ENCODE peak calls at places on chromosomes 6 and 20, in eight cellular contexts. N is brain microvascular endothelial cell, U is Karpas-422, D is tibial nerve, C is small intestine, L is upper lobe of left lung, A is uterus, J is A549. P is an unnamed sample.

GRCh38 chr6:149012040-149012545 is 265.3 kb downstream of the UST start:
- DNase-seq in J (peak; percentile 65), U (no peak), N (peak; percentile 92), C (no peak), L (no peak), D (no peak), A (no peak), P (no peak)

GRCh38 chr6:41678511-41679084 is 40.3 kb downstream of the MDFI start:
- DNase-seq in A (no peak), C (no peak), D (no peak), N (no peak), J (no peak), U (no peak), L (no peak), P (no peak)

GRCh38 chr6:66396145-66396544 is 689.1 kb upstream of the EYS start:
- DNase-seq in U (no peak), N (no peak), A (no peak), L (peak; percentile 5), D (no peak), J (no peak), C (no peak), P (no peak)

GRCh38 chr20:19492937-19493336 is 265.1 kb upstream of the RIN2 start:
- DNase-seq in D (no peak), J (no peak), L (no peak), U (no peak), A (no peak), N (no peak), C (no peak), P (no peak)

GRCh38 chr6:40735126-40735920 is 148.2 kb upstream of the LRFN2 start:
- DNase-seq in D (no peak), J (no peak), L (peak; percentile 21), U (no peak), A (no peak), C (no peak), N (no peak), P (no peak)

GRCh38 chr6:132270745-132271414 is 130.4 kb downstream of the MOXD1 start:
- DNase-seq in C (peak; percentile 36), J (no peak), N (no peak), A (no peak), D (no peak), U (no peak), L (no peak), P (peak; percentile 61)

GRCh38 chr6:72809701-72810379 is 188.0 kb downstream of the KCNQ5 start:
- DNase-seq in C (no peak), L (no peak), A (no peak), N (no peak), D (no peak), U (no peak), J (no peak), P (no peak)

GRCh38 chr20:8213831-8214587 is 81.9 kb downstream of the PLCB1 start:
- DNase-seq in D (no peak), N (no peak), J (no peak), L (no peak), U (no peak), C (peak; percentile 48), A (no peak), P (no peak)

GRCh38 chr6:90296346-90297123 is at the start of gene BACH2:
- DNase-seq in N (peak; percentile 86), D (peak; percentile 87), A (peak; percentile 88), L (peak; percentile 94), C (peak; percentile 78), J (peak; percentile 52), U (peak; percentile 89), P (peak; percentile 98)

GRCh38 chr6:48032156-48032555 is 78.8 kb downstream of the PTCHD4 start:
- DNase-seq in J (no peak), C (no peak), A (no peak), L (no peak), U (no peak), N (peak; percentile 83), D (no peak), P (no peak)

GRCh38 chr6:85113934-85114582 is 335.8 kb upstream of the NT5E start:
- DNase-seq in D (peak; percentile 27), U (no peak), L (peak; percentile 8), A (no peak), C (no peak), N (no peak), J (no peak), P (no peak)

GRCh38 chr6:13177617-13178506 is 150.5 kb downstream of the TBC1D7 start:
- DNase-seq in D (no peak), J (no peak), C (no peak), L (no peak), A (no peak), U (no peak), N (no peak), P (no peak)

GRCh38 chr20:56627122-56628014 is 1.7 kb upstream of the TFAP2C start:
- DNase-seq in C (no peak), A (no peak), L (peak; percentile 44), N (no peak), U (no peak), D (no peak), J (no peak), P (no peak)

GRCh38 chr20:51337126-51337805 is 205.3 kb downstream of the NFATC2 start:
- DNase-seq in L (no peak), U (no peak), D (no peak), J (no peak), N (no peak), A (no peak), C (no peak), P (no peak)

GRCh38 chr20:59141818-59142581 is 21.6 kb upstream of the ZNF831 start:
- DNase-seq in U (peak; percentile 52), C (no peak), J (no peak), L (no peak), N (no peak), D (no peak), A (no peak), P (peak; percentile 29)

GRCh38 chr6:66376021-66376420 is 669.0 kb upstream of the EYS start:
- DNase-seq in U (no peak), N (no peak), D (no peak), A (no peak), J (no peak), C (no peak), L (no peak), P (no peak)

GRCh38 chr6:151257984-151258445 is 18.2 kb downstream of the AKAP12 start:
- DNase-seq in A (no peak), N (no peak), C (no peak), L (no peak), J (no peak), D (no peak), U (peak; percentile 24), P (no peak)

GRCh38 chr6:1024587-1024986 is 287.3 kb upstream of the FOXQ1 start:
- DNase-seq in D (no peak), J (peak; percentile 15), A (no peak), N (peak; percentile 79), L (no peak), C (no peak), U (no peak), P (no peak)

GRCh38 chr6:14575961-14576360 is 458.4 kb downstream of the CD83 start:
- DNase-seq in A (no peak), L (no peak), D (no peak), N (no peak), U (no peak), C (no peak), J (no peak), P (no peak)

DNA sequence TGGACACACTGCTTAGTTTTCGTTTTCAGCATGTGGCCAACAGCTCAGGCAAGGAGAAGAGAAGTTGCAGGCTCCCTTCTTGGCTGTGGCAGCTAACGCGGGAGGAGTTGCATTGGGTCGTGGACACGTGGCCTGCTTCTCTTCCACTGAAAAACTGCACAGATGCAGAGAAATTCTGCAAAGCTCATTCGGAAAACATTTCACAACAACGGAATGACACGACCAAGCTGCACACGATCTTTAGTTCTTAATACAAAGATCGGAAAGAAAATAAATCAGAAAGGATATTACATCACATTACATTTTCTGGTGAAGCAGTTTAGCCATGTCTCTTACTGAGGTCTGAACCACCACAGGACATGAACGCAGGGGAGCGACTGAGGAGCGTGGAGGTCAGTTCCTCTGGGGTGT is 178.4 kb downstream of the THBS2 start:
- DNase-seq in D (no peak), U (no peak), J (no peak), A (peak; percentile 90), L (no peak), N (peak; percentile 77), C (no peak), P (no peak)
- H3K27ac ChIP-seq in D (peak overlapping the region; percentile 31), U (no peak overlapping the region), J (peak overlapping the region; percentile 50), A (peak overlapping the region; percentile 90), L (no peak overlapping the region), N (peak overlapping the region; percentile 94), C (peak overlapping the region; percentile 71), P (no peak overlapping the region)

GRCh38 chr6:6365242-6365641 is 44.8 kb upstream of the F13A1 start:
- DNase-seq in J (no peak), L (no peak), A (no peak), D (no peak), C (no peak), U (no peak), N (no peak), P (no peak)
- H3K4me3 ChIP-seq in J (no peak overlapping the region), L (no peak overlapping the region), A (no peak overlapping the region), D (no peak overlapping the region), C (no peak overlapping the region), U (no peak overlapping the region), N (no peak overlapping the region), P (no peak overlapping the region)

DNA sequence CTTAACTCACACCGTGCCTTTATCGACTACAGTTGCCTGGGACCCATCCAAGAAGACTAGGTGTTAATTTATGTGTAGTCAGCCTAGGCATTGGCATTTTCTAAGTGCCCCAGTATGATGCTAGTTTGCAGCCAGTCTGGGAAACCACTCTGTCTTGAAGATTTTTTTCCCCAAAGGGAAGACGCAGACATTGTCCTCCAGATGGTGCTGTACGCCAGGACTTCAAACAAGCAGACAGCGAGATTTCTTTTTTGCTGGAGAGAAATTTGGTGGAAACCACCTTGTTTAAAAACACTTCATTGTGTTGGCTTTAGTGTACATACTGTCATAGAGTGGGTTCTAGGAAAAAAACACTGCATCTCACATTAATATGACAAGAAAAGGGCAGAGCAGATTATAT is 30.0 kb downstream of the ALDH5A1 start:
- DNase-seq in N (peak; percentile 51), L (no peak), A (no peak), U (peak; percentile 77), C (peak; percentile 24), J (no peak), D (no peak), P (peak; percentile 81)
- H3K27ac ChIP-seq in N (no peak overlapping the region), L (no peak overlapping the region), A (no peak overlapping the region), U (peak overlapping the region; percentile 17), C (no peak overlapping the region), J (no peak overlapping the region), D (no peak overlapping the region), P (peak overlapping the region; percentile 98)

GRCh38 chr20:36541227-36542018 is at the start of gene MYL9:
- DNase-seq in N (peak; percentile 73), C (peak; percentile 54), J (no peak), U (no peak), A (peak; percentile 94), D (peak; percentile 94), L (peak; percentile 99), P (no peak)
- H3K4me3 ChIP-seq in N (peak within 1 kb of the TSS; percentile 92), C (peak within 1 kb of the TSS; percentile 24), J (peak within 1 kb of the TSS; percentile 40), U (no peak within 1 kb of the TSS), A (peak within 1 kb of the TSS; percentile 78), D (peak within 1 kb of the TSS; percentile 78), L (peak within 1 kb of the TSS; percentile 66), P (no peak within 1 kb of the TSS)

DNA sequence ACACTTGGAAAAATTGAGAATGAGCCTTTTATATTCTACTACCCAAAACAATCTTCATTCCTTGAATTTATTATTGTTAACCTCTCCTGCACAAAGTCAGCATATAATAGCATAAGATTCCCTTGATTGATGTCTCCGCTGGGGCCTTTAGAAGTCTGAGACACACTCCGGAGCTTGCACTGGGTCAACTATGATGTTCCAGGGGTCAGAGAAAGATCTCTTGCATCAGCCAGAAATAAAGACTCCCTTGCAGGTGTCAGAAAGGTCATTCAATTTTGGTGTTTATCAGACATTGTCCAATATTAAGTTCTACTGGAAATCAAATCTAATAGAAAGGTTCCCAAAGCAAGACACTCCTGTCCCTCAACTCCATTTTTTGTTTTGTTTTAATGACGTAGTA is 29.7 kb upstream of the NHSL1 start:
- DNase-seq in D (no peak), N (no peak), U (no peak), C (no peak), L (no peak), J (no peak), A (no peak), P (no peak)
- H3K27ac ChIP-seq in D (no peak overlapping the region), N (no peak overlapping the region), U (no peak overlapping the region), C (no peak overlapping the region), L (no peak overlapping the region), J (no peak overlapping the region), A (no peak overlapping the region), P (no peak overlapping the region)

P was measured in OCI-LY7.